ENCODE peak calls at places on chromosomes 1 and 21, in five cellular contexts. One of them, this sample, is unnamed.
A peak's percentile ranks its signal among the peaks of the same experiment; 100 is the strongest.

GRCh38 chr1:111843177-111843576 is 87.5 kb downstream of the DDX20 start:
- DNase-seq in RCC 7860: no peak
- DNase-seq in effector CD4-positive, alpha-beta T cell: no peak
- DNase-seq in ACHN: no peak
- DNase-seq in COR-L47: no peak
- DNase-seq in this sample: no peak

GRCh38 chr1:164611754-164612642 is 53.0 kb downstream of the PBX1 start:
- DNase-seq in RCC 7860: no peak
- DNase-seq in effector CD4-positive, alpha-beta T cell: no peak
- DNase-seq in ACHN: no peak
- DNase-seq in COR-L47: peak; percentile 76
- DNase-seq in this sample: no peak

GRCh38 chr1:47848985-47849610 is 148.1 kb downstream of the TRABD2B start:
- DNase-seq in RCC 7860: no peak
- DNase-seq in effector CD4-positive, alpha-beta T cell: no peak
- DNase-seq in ACHN: no peak
- DNase-seq in COR-L47: no peak
- DNase-seq in this sample: no peak

GRCh38 chr1:50417946-50418599 is 5.2 kb downstream of the DMRTA2 start:
- DNase-seq in RCC 7860: no peak
- DNase-seq in effector CD4-positive, alpha-beta T cell: no peak
- DNase-seq in ACHN: no peak
- DNase-seq in COR-L47: no peak
- DNase-seq in this sample: no peak

GRCh38 chr21:42319368-42319767 is 4.2 kb upstream of the TFF3 start:
- DNase-seq in RCC 7860: no peak
- DNase-seq in effector CD4-positive, alpha-beta T cell: no peak
- DNase-seq in ACHN: no peak
- DNase-seq in COR-L47: no peak
- DNase-seq in this sample: no peak

GRCh38 chr1:156498447-156499193 is 2.0 kb downstream of the MEF2D start:
- DNase-seq in RCC 7860: peak; percentile 37
- DNase-seq in effector CD4-positive, alpha-beta T cell: no peak
- DNase-seq in ACHN: peak; percentile 25
- DNase-seq in COR-L47: no peak
- DNase-seq in this sample: no peak

GRCh38 chr1:151012684-151013471 is 4.6 kb downstream of the PRUNE1 start:
- DNase-seq in RCC 7860: no peak
- DNase-seq in effector CD4-positive, alpha-beta T cell: no peak
- DNase-seq in ACHN: no peak
- DNase-seq in COR-L47: no peak
- DNase-seq in this sample: no peak

GRCh38 chr1:228004331-228004871 is 2.4 kb upstream of the WNT3A start:
- DNase-seq in RCC 7860: no peak
- DNase-seq in effector CD4-positive, alpha-beta T cell: no peak
- DNase-seq in ACHN: peak; percentile 32
- DNase-seq in COR-L47: peak; percentile 10
- DNase-seq in this sample: no peak

GRCh38 chr1:27569506-27570382 is 34.2 kb downstream of the AHDC1 start:
- DNase-seq in RCC 7860: no peak
- DNase-seq in effector CD4-positive, alpha-beta T cell: no peak
- DNase-seq in ACHN: no peak
- DNase-seq in COR-L47: no peak
- DNase-seq in this sample: no peak

GRCh38 chr1:113617438-113618141 is 141.7 kb downstream of the PHTF1 start:
- DNase-seq in RCC 7860: no peak
- DNase-seq in effector CD4-positive, alpha-beta T cell: no peak
- DNase-seq in ACHN: peak; percentile 2
- DNase-seq in COR-L47: no peak
- DNase-seq in this sample: no peak